ENCODE peak calls at places on chromosome 17, in five cellular contexts. One of them, this sample, is unnamed.
A peak's percentile ranks its signal among the peaks of the same experiment; 100 is the strongest.

GRCh38 chr17:81345211-81346089 is 49.8 kb upstream of the BAHCC1 start:
- DNase-seq in esophagus muscularis mucosa: peak; percentile 96
- DNase-seq in BE2C: peak; percentile 88
- DNase-seq in AG10803: peak; percentile 93
- DNase-seq in GM10248: peak; percentile 88
- DNase-seq in this sample: no peak

GRCh38 chr17:2083613-2084128 is 28.8 kb downstream of the HIC1 start:
- DNase-seq in GM10248: peak; percentile 79
- DNase-seq in esophagus muscularis mucosa: no peak
- DNase-seq in AG10803: no peak
- DNase-seq in BE2C: no peak
- DNase-seq in this sample: no peak

GRCh38 chr17:67343237-67343636 is 23.1 kb downstream of the PSMD12 start:
- DNase-seq in AG10803: no peak
- DNase-seq in BE2C: no peak
- DNase-seq in GM10248: no peak
- DNase-seq in esophagus muscularis mucosa: no peak
- DNase-seq in this sample: no peak

GRCh38 chr17:64385187-64386083 is 5.2 kb downstream of the PECAM1 start:
- DNase-seq in GM10248: peak; percentile 43
- DNase-seq in esophagus muscularis mucosa: no peak
- DNase-seq in BE2C: no peak
- DNase-seq in AG10803: peak; percentile 65
- DNase-seq in this sample: no peak

GRCh38 chr17:83053021-83053778 is 26.2 kb upstream of the METRNL start:
- DNase-seq in BE2C: peak; percentile 43
- DNase-seq in GM10248: no peak
- DNase-seq in esophagus muscularis mucosa: no peak
- DNase-seq in AG10803: no peak
- DNase-seq in this sample: no peak

GRCh38 chr17:20721151-20721550 is 141.6 kb downstream of the CDRT15L2 start:
- DNase-seq in GM10248: no peak
- DNase-seq in BE2C: no peak
- DNase-seq in AG10803: peak; percentile 10
- DNase-seq in esophagus muscularis mucosa: no peak
- DNase-seq in this sample: no peak

GRCh38 chr17:40032322-40033320 is 17.4 kb downstream of the CSF3 start:
- DNase-seq in GM10248: no peak
- DNase-seq in BE2C: no peak
- DNase-seq in esophagus muscularis mucosa: no peak
- DNase-seq in AG10803: no peak
- DNase-seq in this sample: no peak

GRCh38 chr17:81514735-81515529 is 2.3 kb upstream of the ACTG1 start:
- DNase-seq in BE2C: peak; percentile 80
- DNase-seq in AG10803: peak; percentile 87
- DNase-seq in GM10248: peak; percentile 83
- DNase-seq in esophagus muscularis mucosa: no peak
- DNase-seq in this sample: no peak

GRCh38 chr17:3762922-3763776 is 37.8 kb downstream of the ITGAE start:
- DNase-seq in esophagus muscularis mucosa: no peak
- DNase-seq in BE2C: no peak
- DNase-seq in GM10248: peak; percentile 80
- DNase-seq in AG10803: no peak
- DNase-seq in this sample: no peak

GRCh38 chr17:55407641-55408566 is 13.7 kb downstream of the MMD start:
- DNase-seq in BE2C: no peak
- DNase-seq in GM10248: no peak
- DNase-seq in AG10803: no peak
- DNase-seq in esophagus muscularis mucosa: no peak
- DNase-seq in this sample: no peak
- TF ChIP-seq CTCF in BE2C: no peak
- TF ChIP-seq CTCF in GM10248: no peak
- TF ChIP-seq CTCF in AG10803: no peak
- TF ChIP-seq CTCF in esophagus muscularis mucosa: no peak
- TF ChIP-seq CTCF in this sample: no peak

GRCh38 chr17:37088913-37089312 is 140.2 kb downstream of the AATF start:
- DNase-seq in AG10803: no peak
- DNase-seq in BE2C: peak; percentile 46
- DNase-seq in GM10248: no peak
- DNase-seq in esophagus muscularis mucosa: no peak
- DNase-seq in this sample: no peak
- TF ChIP-seq CTCF in AG10803: no peak
- TF ChIP-seq CTCF in BE2C: peak; percentile 43
- TF ChIP-seq CTCF in GM10248: no peak
- TF ChIP-seq CTCF in esophagus muscularis mucosa: no peak
- TF ChIP-seq CTCF in this sample: no peak

GRCh38 chr17:78724544-78724943 is 57.5 kb downstream of the CYTH1 start:
- DNase-seq in BE2C: peak; percentile 42
- DNase-seq in GM10248: no peak
- DNase-seq in AG10803: no peak
- DNase-seq in esophagus muscularis mucosa: no peak
- DNase-seq in this sample: no peak
- TF ChIP-seq CTCF in BE2C: no peak
- TF ChIP-seq CTCF in GM10248: no peak
- TF ChIP-seq CTCF in AG10803: no peak
- TF ChIP-seq CTCF in esophagus muscularis mucosa: no peak
- TF ChIP-seq CTCF in this sample: no peak

DNA sequence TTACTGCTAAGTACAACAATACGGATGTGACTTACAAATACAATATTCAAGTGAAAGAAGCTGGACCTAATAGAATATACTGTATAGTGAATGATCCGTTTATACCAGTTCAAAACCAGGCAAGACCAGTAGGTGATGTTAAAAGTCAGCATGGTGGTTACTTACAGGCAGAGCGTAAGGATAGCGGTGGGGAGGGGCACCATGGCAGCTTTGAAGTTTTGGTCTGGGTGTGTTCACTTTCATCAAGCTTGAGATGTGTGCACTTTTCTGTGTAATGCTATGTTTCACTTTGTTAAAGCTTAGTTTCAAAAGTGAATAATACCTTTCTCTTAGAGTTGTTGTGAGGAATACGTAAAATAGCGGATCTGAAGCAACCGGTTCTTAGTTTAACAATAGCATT is 16.5 kb upstream of the SLC35G3 start:
- DNase-seq in esophagus muscularis mucosa: no peak
- DNase-seq in GM10248: no peak
- DNase-seq in BE2C: no peak
- DNase-seq in AG10803: no peak
- DNase-seq in this sample: no peak
- TF ChIP-seq CTCF in esophagus muscularis mucosa: no peak
- TF ChIP-seq CTCF in GM10248: no peak
- TF ChIP-seq CTCF in BE2C: no peak
- TF ChIP-seq CTCF in AG10803: no peak
- TF ChIP-seq CTCF in this sample: no peak